ENCODE peak calls at places on chromosomes 16 and 17, in four cellular contexts. G is stomach, A is ovary, J is A549. R is an unnamed sample.

GRCh38 chr16:23013484-23013883 is 135.8 kb downstream of the USP31 start:
- DNase-seq in G (no peak), A (no peak), J (peak; percentile 35), R (peak; percentile 16)

GRCh38 chr16:24114876-24115275 is 141.3 kb upstream of the CACNG3 start:
- DNase-seq in G (no peak), A (no peak), J (no peak), R (peak; percentile 4)

GRCh38 chr17:27898096-27898495 is 4.9 kb upstream of the LYRM9 start:
- DNase-seq in G (no peak), A (no peak), J (no peak), R (no peak)

GRCh38 chr17:82315703-82316358 is 1.6 kb downstream of the CD7 start:
- DNase-seq in G (no peak), A (no peak), J (no peak), R (no peak)

GRCh38 chr16:12801511-12802042 is 2.1 kb downstream of the CPPED1 start:
- DNase-seq in G (no peak), A (peak; percentile 61), J (peak; percentile 39), R (no peak)

GRCh38 chr17:57110152-57110542 is 25.1 kb downstream of the AKAP1 start:
- DNase-seq in G (no peak), A (peak; percentile 49), J (no peak), R (no peak)

GRCh38 chr16:3112881-3113574 is 642 bp downstream of the ZNF205 start:
- DNase-seq in G (no peak), A (peak; percentile 66), J (no peak), R (no peak)

GRCh38 chr16:89958068-89958467 is 9.5 kb downstream of the DEF8 start:
- DNase-seq in G (no peak), A (no peak), J (peak; percentile 66), R (peak; percentile 37)

GRCh38 chr16:50697881-50698767 is 4.7 kb downstream of the NOD2 start:
- DNase-seq in G (peak; percentile 40), A (peak; percentile 40), J (no peak), R (no peak)

GRCh38 chr17:37650419-37651003 is 7.3 kb upstream of the DDX52 start:
- DNase-seq in G (no peak), A (no peak), J (peak; percentile 76), R (peak; percentile 47)

GRCh38 chr16:27365142-27366089 is 36.6 kb upstream of the IL21R start:
- DNase-seq in G (no peak), A (no peak), J (peak; percentile 78), R (no peak)

GRCh38 chr16:70433456-70434103 is 5.3 kb downstream of the ST3GAL2 start:
- DNase-seq in G (no peak), A (no peak), J (peak; percentile 48), R (no peak)

GRCh38 chr16:47657032-47657431 is 195.9 kb downstream of the PHKB start:
- DNase-seq in G (no peak), A (no peak), J (no peak), R (no peak)

GRCh38 chr17:46030752-46031151 is 31.7 kb downstream of the STH start:
- DNase-seq in G (no peak), A (no peak), J (no peak), R (no peak)

GRCh38 chr16:4315185-4316102 is at the start of gene GLIS2:
- DNase-seq in G (peak; percentile 73), A (peak; percentile 84), J (peak; percentile 89), R (no peak)

GRCh38 chr17:75088902-75089417 is 1.2 kb downstream of the SLC16A5 start:
- DNase-seq in G (peak; percentile 60), A (no peak), J (peak; percentile 79), R (no peak)

GRCh38 chr16:28876016-28876659 is 2.1 kb upstream of the ATP2A1 start:
- DNase-seq in G (no peak), A (no peak), J (no peak), R (no peak)

GRCh38 chr16:13036600-13036999 is 135.2 kb downstream of the SHISA9 start:
- DNase-seq in G (peak; percentile 27), A (no peak), J (peak; percentile 30), R (peak; percentile 17)

GRCh38 chr17:36506831-36507230 is 20.4 kb downstream of the ZNHIT3 start:
- DNase-seq in G (no peak), A (no peak), J (no peak), R (no peak)

GRCh38 chr17:82914375-82914774 is 74.6 kb upstream of the ZNF750 start:
- DNase-seq in G (peak; percentile 59), A (no peak), J (no peak), R (peak; percentile 57)

GRCh38 chr16:47712276-47713224 is 251.4 kb downstream of the PHKB start:
- DNase-seq in G (no peak), A (no peak), J (no peak), R (no peak)

GRCh38 chr17:48642059-48642842 is 16.1 kb upstream of the HOXB9 start:
- DNase-seq in G (no peak), A (no peak), J (peak; percentile 81), R (no peak)

GRCh38 chr16:75372236-75372856 is 61.0 kb downstream of the CFDP1 start:
- DNase-seq in G (no peak), A (no peak), J (no peak), R (no peak)

GRCh38 chr17:73182616-73183310 is 10.1 kb upstream of the COG1 start:
- DNase-seq in G (peak; percentile 64), A (no peak), J (no peak), R (no peak)

GRCh38 chr17:37220609-37220953 is 155.2 kb upstream of the C17orf78 start:
- DNase-seq in G (no peak), A (no peak), J (peak; percentile 38), R (peak; percentile 45)

GRCh38 chr16:58678716-58679115 is 5.9 kb downstream of the SLC38A7 start:
- DNase-seq in G (no peak), A (no peak), J (peak; percentile 55), R (no peak)

GRCh38 chr16:3274490-3274889 is 8.8 kb upstream of the ZNF263 start:
- DNase-seq in G (no peak), A (no peak), J (no peak), R (no peak)

GRCh38 chr16:53356478-53357207 is 77.6 kb upstream of the RBL2 start:
- DNase-seq in G (no peak), A (no peak), J (no peak), R (no peak)

GRCh38 chr17:83057793-83058477 is 21.5 kb upstream of the METRNL start:
- DNase-seq in G (peak; percentile 24), A (peak; percentile 21), J (no peak), R (no peak)

GRCh38 chr16:89391-90302 is 11.6 kb downstream of the MPG start:
- DNase-seq in G (no peak), A (no peak), J (no peak), R (no peak)
- TF ChIP-seq POLR2A in G (no peak), A (no peak), J (no peak), R (no peak)

GRCh38 chr16:88633684-88634140 is 4.7 kb upstream of the IL17C start:
- DNase-seq in G (peak; percentile 52), A (no peak), J (peak; percentile 68), R (peak; percentile 30)

GRCh38 chr16:88634994-88635670 is 3.2 kb upstream of the IL17C start:
- DNase-seq in G (no peak), A (no peak), J (peak; percentile 36), R (no peak)

GRCh38 chr16:88635671-88636070 is 2.7 kb upstream of the IL17C start:
- DNase-seq in G (no peak), A (no peak), J (no peak), R (no peak)

GRCh38 chr16:88632587-88632930 is 5.8 kb upstream of the IL17C start:
- DNase-seq in G (no peak), A (no peak), J (no peak), R (no peak)

DNA sequence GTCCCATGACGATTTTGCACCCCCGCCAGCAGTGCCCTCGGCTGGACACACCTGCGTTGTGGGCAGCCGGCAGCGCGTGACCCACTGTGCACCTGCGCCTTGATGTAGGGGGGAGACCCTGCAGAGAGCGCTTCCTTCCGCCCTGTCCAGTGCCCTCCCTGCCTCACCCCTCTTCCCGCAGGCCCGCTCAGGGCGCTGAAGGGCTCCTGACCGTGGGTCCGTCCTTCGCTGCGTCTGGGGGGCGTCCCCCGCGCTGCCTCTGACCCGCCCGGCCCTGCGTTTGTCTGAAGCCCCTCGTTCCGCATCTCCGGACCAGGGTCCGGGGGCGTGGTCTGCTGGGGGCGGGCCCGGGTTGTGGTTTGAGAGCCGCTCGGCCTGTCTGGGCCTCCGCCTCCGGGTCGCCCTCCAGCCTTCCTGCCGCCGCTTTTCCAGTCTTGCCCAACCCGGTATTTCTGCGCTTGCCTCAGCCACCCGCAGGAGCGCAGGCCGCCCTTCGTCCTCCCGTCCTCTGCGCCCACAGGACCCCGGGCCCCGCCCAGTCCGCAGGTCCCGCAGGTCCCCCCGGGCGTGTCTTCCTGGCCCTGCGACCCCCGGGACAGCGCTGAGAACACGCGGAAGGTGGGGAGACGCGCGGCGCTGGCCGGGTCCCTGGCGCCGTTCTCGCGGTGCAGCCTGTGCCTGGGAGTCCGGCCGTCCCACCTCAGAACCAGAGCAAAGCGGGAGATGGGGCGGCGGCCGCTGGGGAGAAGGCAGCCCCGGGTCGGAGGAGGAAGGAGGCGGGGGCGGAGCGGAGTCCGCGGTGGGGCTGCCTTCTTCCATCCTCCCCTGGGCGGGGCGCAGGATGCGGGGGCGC is 4.0 kb upstream of the IL17C start:
- DNase-seq in G (peak; percentile 53), A (no peak), J (no peak), R (peak; percentile 43)
- TF ChIP-seq POLR2A in G (no peak), A (no peak), J (no peak), R (no peak)

DNA sequence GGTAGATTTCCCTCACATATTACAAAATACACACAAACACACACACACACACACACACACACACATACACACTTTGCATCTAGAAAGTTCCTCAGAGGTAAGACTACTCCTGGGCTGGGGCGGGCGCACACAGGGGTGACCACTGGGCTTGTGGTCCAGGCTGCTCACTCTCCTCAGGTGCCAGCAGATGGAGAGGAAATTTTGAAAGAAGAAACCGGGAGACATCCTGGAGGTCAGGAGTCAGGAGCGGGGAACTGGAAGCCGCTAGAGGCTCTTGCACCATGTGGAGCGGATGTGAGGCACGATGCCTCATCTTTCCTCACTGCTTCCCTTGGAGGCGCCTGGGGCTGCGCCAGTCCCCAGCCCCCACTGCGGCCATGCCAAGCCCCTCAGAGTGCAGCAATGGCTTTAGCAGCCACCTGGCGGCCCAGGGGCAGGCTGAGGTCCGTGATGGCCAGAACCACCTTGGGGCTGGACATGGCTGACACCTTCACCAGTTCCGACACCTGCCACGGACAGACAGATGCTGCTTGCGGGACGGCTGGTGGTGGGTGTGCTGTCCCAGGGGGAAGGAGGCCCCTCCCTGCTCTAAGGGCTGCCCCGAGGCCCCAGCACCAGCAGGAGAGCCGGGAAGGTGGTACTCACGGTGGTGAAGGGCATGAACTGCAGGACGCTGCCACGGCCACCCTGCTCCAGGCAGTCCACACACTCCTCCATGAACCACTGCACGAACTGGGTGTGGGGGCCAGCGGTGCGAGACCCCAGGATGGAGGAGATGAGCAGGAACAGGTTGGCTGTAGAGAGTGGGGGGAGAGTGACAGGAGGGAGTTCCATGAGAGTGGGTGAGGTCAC is 4.1 kb downstream of the CSF3 start:
- DNase-seq in G (no peak), A (peak; percentile 60), J (no peak), R (no peak)
- TF ChIP-seq POLR2A in G (no peak), A (no peak), J (no peak), R (no peak)

DNA sequence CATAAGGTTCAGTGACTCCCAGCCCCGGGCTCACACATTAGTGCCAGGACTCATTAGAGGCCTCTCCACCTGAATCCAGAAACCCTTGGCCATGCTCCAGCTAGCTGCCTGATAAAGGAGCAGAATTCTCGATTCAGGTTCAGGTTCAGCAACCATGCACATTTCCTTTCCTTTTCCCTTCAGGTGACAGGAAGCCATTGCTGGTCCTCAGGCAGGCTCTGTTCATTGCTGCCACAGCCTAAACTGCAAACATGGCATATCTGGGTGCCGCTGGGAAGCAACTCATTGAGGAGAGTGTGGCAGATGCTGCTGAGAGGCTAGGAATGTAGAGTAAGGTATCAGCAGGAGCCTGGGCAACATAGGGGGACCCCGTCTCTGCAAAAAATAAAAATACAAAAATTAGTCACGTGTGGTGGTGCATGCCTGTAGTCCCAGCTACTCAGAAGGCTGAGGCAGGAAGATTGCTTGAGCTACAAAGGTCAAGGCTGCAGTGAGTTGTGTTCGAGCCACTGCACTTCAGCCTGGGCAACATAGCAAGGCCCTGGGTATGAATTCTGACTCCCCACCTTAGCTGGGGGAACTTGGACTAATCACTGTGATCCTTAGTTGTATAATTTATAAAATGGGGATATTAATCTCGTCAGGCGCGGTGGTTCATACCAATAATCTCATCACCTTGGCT is 28.7 kb downstream of the ARL4D start:
- DNase-seq in G (peak; percentile 57), A (no peak), J (no peak), R (no peak)
- TF ChIP-seq POLR2A in G (no peak), A (no peak), J (no peak), R (no peak)

R was measured in erythroblast.